ENCODE peak calls at places on chromosomes 16 and 17, in six cellular contexts. D, Y, Q, A, J and C are unnamed samples. For H3K9me3, the result is how much of the 10 kb centered on the place peaks cover.

GRCh38 chr17:82960419-82961271 is 118.8 kb upstream of the METRNL start:
- DNase-seq in D (no peak), Y (peak), Q (no peak), A (no peak), J (no peak), C (no peak)

GRCh38 chr16:86625029-86625428 is 46.7 kb downstream of the FOXL1 start:
- DNase-seq in D (no peak), Y (no peak), Q (no peak), A (no peak), J (no peak), C (no peak)

GRCh38 chr16:75317101-75317522 is 65.7 kb upstream of the BCAR1 start:
- DNase-seq in D (no peak), Y (peak), Q (no peak), A (peak), J (no peak), C (no peak)

GRCh38 chr17:77470800-77471733 is 330.3 kb downstream of the SEC14L1 start:
- DNase-seq in D (peak), Y (peak), Q (no peak), A (peak), J (no peak), C (peak)

GRCh38 chr17:75909051-75909811 is 4.5 kb upstream of the MRPL38 start:
- DNase-seq in D (no peak), Y (peak), Q (no peak), A (no peak), J (no peak), C (no peak)

GRCh38 chr17:61731330-61731729 is 132.0 kb downstream of the BRIP1 start:
- DNase-seq in D (no peak), Y (no peak), Q (no peak), A (no peak), J (no peak), C (no peak)

GRCh38 chr16:51155199-51155607 is 4.1 kb upstream of the SALL1 start:
- DNase-seq in D (no peak), Y (peak), Q (no peak), A (peak), J (no peak), C (no peak)

GRCh38 chr16:4746991-4747574 is 12.7 kb downstream of the DNAAF8 start:
- DNase-seq in D (no peak), Y (peak), Q (no peak), A (peak), J (no peak), C (no peak)

GRCh38 chr16:82888616-82889015 is 261.8 kb downstream of the CDH13 start:
- DNase-seq in D (no peak), Y (no peak), Q (no peak), A (no peak), J (no peak), C (no peak)

GRCh38 chr16:17171250-17172143 is 299.3 kb downstream of the XYLT1 start:
- DNase-seq in D (peak), Y (no peak), Q (no peak), A (no peak), J (no peak), C (no peak)

GRCh38 chr17:50110591-50111349 is 15.6 kb downstream of the PDK2 start:
- DNase-seq in D (no peak), Y (no peak), Q (no peak), A (no peak), J (peak), C (peak)

GRCh38 chr16:75116081-75116910 is at the start of gene LDHD:
- DNase-seq in D (peak), Y (peak), Q (no peak), A (peak), J (peak), C (peak)

GRCh38 chr17:68396795-68397536 is 60.3 kb downstream of the WIPI1 start:
- DNase-seq in D (no peak), Y (no peak), Q (no peak), A (no peak), J (no peak), C (no peak)

GRCh38 chr16:58658796-58659211 is 25.8 kb downstream of the SLC38A7 start:
- DNase-seq in D (no peak), Y (no peak), Q (no peak), A (peak), J (no peak), C (no peak)

GRCh38 chr16:89905511-89906140 is 13.0 kb upstream of the MC1R start:
- DNase-seq in D (no peak), Y (no peak), Q (no peak), A (peak), J (no peak), C (no peak)

GRCh38 chr17:43905400-43905984 is 1.8 kb downstream of the MPP2 start:
- DNase-seq in D (no peak), Y (no peak), Q (no peak), A (no peak), J (no peak), C (no peak)

GRCh38 chr16:66386629-66387622 is 20.4 kb downstream of the CDH5 start:
- DNase-seq in D (no peak), Y (no peak), Q (no peak), A (no peak), J (peak), C (no peak)

GRCh38 chr17:8707591-8708453 is 36.8 kb downstream of the CCDC42 start:
- DNase-seq in D (peak), Y (peak), Q (no peak), A (peak), J (no peak), C (no peak)

GRCh38 chr16:17367932-17368331 is 102.8 kb downstream of the XYLT1 start:
- DNase-seq in D (no peak), Y (no peak), Q (no peak), A (peak), J (no peak), C (no peak)

GRCh38 chr16:89426736-89427525 is 63.4 kb downstream of the ANKRD11 start:
- DNase-seq in D (no peak), Y (no peak), Q (no peak), A (peak), J (no peak), C (no peak)

GRCh38 chr17:72150632-72151460 is 30.0 kb downstream of the SOX9 start:
- DNase-seq in D (no peak), Y (no peak), Q (no peak), A (peak), J (no peak), C (no peak)

GRCh38 chr17:3892095-3892998 is 506 bp downstream of the CAMKK1 start:
- DNase-seq in D (peak), Y (peak), Q (peak), A (peak), J (peak), C (peak)

GRCh38 chr17:30208214-30208613 is 27.3 kb downstream of the SLC6A4 start:
- DNase-seq in D (no peak), Y (no peak), Q (no peak), A (no peak), J (no peak), C (no peak)

GRCh38 chr16:77207029-77207428 is 7.8 kb downstream of the SYCE1L start:
- DNase-seq in D (no peak), Y (no peak), Q (no peak), A (no peak), J (no peak), C (no peak)

GRCh38 chr16:53078247-53078646 is 23.5 kb downstream of the CHD9 start:
- DNase-seq in D (no peak), Y (no peak), Q (no peak), A (no peak), J (no peak), C (no peak)

GRCh38 chr17:1312261-1312870 is 32.9 kb downstream of the TRARG1 start:
- DNase-seq in D (peak), Y (no peak), Q (peak), A (no peak), J (no peak), C (no peak)

GRCh38 chr17:49497147-49498036 is 2.3 kb downstream of the NGFR start:
- DNase-seq in D (no peak), Y (peak), Q (no peak), A (peak), J (peak), C (peak)

GRCh38 chr16:87918866-87919680 is 17.3 kb downstream of the CA5A start:
- DNase-seq in D (no peak), Y (peak), Q (no peak), A (peak), J (peak), C (peak)

GRCh38 chr16:49854227-49855203 is 1.4 kb downstream of the ZNF423 start:
- DNase-seq in D (no peak), Y (peak), Q (no peak), A (peak), J (peak), C (peak)

GRCh38 chr16:10123141-10123540 is 59.1 kb downstream of the GRIN2A start:
- DNase-seq in D (no peak), Y (no peak), Q (no peak), A (no peak), J (no peak), C (no peak)

GRCh38 chr16:50314665-50315064 is 48.3 kb downstream of the ADCY7 start:
- DNase-seq in D (no peak), Y (no peak), Q (no peak), A (no peak), J (no peak), C (no peak)

DNA sequence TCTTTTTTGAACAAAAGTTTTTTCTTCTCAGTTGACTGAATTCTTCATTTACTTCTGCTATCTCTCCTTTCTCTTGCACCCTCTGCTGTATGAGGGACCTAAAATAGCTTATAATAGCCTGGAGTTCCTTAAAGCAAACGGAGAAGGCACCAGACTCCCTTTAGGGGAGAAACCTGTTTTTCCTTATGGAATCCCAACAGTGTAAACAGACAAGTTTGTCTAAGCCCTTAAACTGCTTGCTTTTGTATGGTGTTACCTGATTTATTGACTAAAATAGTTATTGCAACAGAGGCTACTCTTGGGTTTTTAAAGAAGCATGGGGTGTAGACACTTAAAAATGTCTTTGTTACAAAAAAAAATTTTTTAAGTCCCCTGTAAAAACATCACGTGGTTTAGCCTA is 12.9 kb upstream of the TRIM25 start:
- DNase-seq in D (no peak), Y (no peak), Q (no peak), A (no peak), J (no peak), C (no peak)
- H3K9me3 ChIP-seq in D (under half), Y (under half), Q (under half), A (under half), J (under half), C (under half)

DNA sequence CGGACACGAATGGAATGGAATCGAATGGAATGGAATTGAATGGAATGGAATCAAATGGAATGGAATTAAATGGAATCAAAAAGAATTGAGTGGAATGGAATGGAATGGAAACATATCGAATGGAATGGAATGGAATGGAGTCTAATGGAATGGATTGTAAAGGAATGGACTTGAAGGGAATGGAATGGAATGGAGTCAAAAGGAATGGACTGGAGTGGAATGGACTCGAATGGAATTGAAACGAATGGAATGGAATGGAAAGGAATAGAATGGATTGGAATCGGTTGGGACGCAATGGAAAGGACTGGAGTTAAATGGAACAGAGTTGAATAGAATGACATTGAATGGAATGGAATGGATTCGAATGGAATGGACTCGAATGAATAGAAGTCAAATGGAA is 486.9 kb upstream of the WSB1 start:
- DNase-seq in D (no peak), Y (no peak), Q (no peak), A (no peak), J (no peak), C (no peak)
- H3K9me3 ChIP-seq in D (half or more), Y (under half), Q (half or more), A (under half), J (under half), C (half or more)

DNA sequence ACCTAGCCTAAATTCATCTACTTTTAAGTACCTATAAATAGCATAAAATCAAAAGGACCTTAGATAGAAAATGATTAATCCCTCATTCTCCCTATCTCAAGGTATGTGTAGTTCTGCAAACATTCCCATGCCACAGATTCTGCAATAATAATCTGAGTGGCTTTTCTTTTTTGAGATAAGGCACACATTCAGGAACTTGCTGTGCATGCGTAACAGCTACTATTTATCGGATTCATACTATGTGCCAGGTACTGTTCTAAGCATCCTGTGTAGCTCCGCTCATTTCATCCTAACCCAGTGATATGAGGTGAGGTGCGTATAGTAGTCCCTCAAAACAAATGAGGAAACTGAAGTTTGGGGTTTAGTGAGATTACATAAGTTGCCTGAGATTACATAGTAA is 2.1 kb upstream of the ZNF263 start:
- DNase-seq in D (no peak), Y (no peak), Q (no peak), A (no peak), J (no peak), C (no peak)
- H3K9me3 ChIP-seq in D (under half), Y (under half), Q (under half), A (under half), J (under half), C (under half)

DNA sequence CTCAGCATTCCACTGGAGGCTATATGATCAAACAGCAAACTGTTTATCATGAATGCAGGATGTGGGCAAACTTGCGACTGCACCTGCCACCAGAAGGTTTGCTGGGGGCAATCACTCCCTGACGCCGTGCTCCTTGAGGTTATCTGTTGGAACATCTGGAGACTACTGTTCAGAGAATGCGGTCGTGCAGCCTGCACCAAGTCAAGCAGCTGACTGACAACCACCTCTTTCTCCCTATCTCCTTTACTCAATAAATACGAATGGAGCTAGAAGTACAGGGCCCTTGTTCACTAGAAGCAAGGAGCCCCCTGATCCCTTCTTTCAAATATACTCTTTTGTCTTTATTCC is 2101.2 kb downstream of the TP53TG3F start:
- DNase-seq in D (no peak), Y (no peak), Q (no peak), A (no peak), J (no peak), C (no peak)
- H3K9me3 ChIP-seq in D (half or more), Y (under half), Q (under half), A (under half), J (under half), C (under half)

GRCh38 chr16:55759983-55760664 is 72.8 kb downstream of the CES1 start:
- DNase-seq in D (peak), Y (no peak), Q (no peak), A (peak), J (peak), C (peak)
- H3K9me3 ChIP-seq in D (under half), Y (under half), Q (under half), A (under half), J (under half), C (under half)

GRCh38 chr16:35516551-35516950 is 2057.1 kb downstream of the TP53TG3F start:
- DNase-seq in D (no peak), Y (no peak), Q (no peak), A (no peak), J (no peak), C (no peak)
- H3K9me3 ChIP-seq in D (half or more), Y (under half), Q (under half), A (under half), J (under half), C (under half)

GRCh38 chr17:74645010-74645409 is 21.5 kb upstream of the CD300E start:
- DNase-seq in D (no peak), Y (no peak), Q (no peak), A (no peak), J (no peak), C (no peak)

GRCh38 chr17:74644419-74644818 is 20.9 kb upstream of the CD300E start:
- DNase-seq in D (no peak), Y (no peak), Q (no peak), A (no peak), J (no peak), C (no peak)

GRCh38 chr17:74642995-74643394 is 19.5 kb upstream of the CD300E start:
- DNase-seq in D (no peak), Y (no peak), Q (no peak), A (no peak), J (no peak), C (no peak)

GRCh38 chr17:74642556-74642955 is 19.0 kb upstream of the CD300E start:
- DNase-seq in D (no peak), Y (no peak), Q (no peak), A (no peak), J (no peak), C (no peak)

GRCh38 chr17:74643826-74644225 is 20.3 kb upstream of the CD300E start:
- DNase-seq in D (no peak), Y (no peak), Q (no peak), A (no peak), J (no peak), C (no peak)
- H3K9me3 ChIP-seq in D (under half), Y (under half), Q (under half), A (under half), J (under half), C (under half)

DNA sequence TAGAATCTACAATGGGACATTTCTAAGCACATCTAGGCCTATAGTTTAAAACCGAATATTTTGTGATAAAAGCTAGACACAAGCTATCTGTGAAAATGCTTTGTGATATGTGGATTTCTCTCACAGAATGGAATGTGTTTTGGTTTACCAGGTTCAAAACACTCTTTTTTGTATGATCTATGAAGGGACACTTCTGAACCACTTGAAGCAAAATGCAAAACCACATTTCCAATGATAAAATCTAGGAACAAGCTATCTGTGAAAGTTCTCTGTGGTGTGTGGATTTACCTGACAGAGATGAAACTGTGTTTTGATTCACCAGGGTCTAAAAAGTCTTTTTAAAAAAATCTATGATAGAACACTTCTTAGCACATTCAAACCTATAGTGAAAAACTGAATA is 2192.4 kb downstream of the TP53TG3F start:
- DNase-seq in D (no peak), Y (no peak), Q (no peak), A (no peak), J (no peak), C (no peak)
- H3K9me3 ChIP-seq in D (half or more), Y (under half), Q (under half), A (under half), J (under half), C (under half)